ENCODE peak calls at places on chromosomes 1 and 21, in eight cellular contexts. C, G, D, R, B, Y, E and M are unnamed samples.

GRCh38 chr1:179820216-179820970 is 57.2 kb downstream of the TOR1AIP2 start:
- DNase-seq in B (no peak), D (peak), Y (no peak), G (no peak), C (no peak), E (no peak), R (peak), M (no peak)

GRCh38 chr1:77948841-77949424 is 29.9 kb downstream of the FUBP1 start:
- DNase-seq in C (no peak), R (no peak), D (no peak), Y (no peak), G (peak), E (no peak), B (no peak), M (no peak)

GRCh38 chr1:11839727-11840705 is 7.6 kb downstream of the NPPA start:
- DNase-seq in G (no peak), D (no peak), C (no peak), B (no peak), E (no peak), R (no peak), Y (no peak), M (no peak)

GRCh38 chr1:199399996-199400714 is 627.4 kb upstream of the NR5A2 start:
- DNase-seq in R (peak), E (no peak), C (no peak), D (no peak), G (no peak), B (no peak), Y (peak), M (no peak)

GRCh38 chr1:45243476-45244343 is 37.3 kb upstream of the ZSWIM5 start:
- DNase-seq in B (no peak), Y (no peak), R (no peak), E (no peak), C (no peak), D (no peak), G (no peak), M (no peak)

GRCh38 chr1:23613191-23614126 is 54.2 kb upstream of the ID3 start:
- DNase-seq in Y (no peak), B (peak), R (no peak), C (peak), E (no peak), D (peak), G (no peak), M (no peak)

GRCh38 chr1:29282924-29283803 is 46.8 kb downstream of the PTPRU start:
- DNase-seq in E (no peak), D (peak), Y (no peak), G (peak), B (peak), C (no peak), R (peak), M (no peak)

GRCh38 chr1:201049248-201049831 is 25.8 kb upstream of the KIF21B start:
- DNase-seq in B (no peak), R (no peak), E (no peak), Y (no peak), C (no peak), G (no peak), D (no peak), M (no peak)

GRCh38 chr21:31203371-31204054 is 140.5 kb downstream of the TIAM1 start:
- DNase-seq in Y (no peak), G (no peak), D (no peak), E (no peak), C (no peak), B (no peak), R (no peak), M (peak)

GRCh38 chr1:81439046-81439823 is 361.5 kb upstream of the ADGRL2 start:
- DNase-seq in B (no peak), D (no peak), C (no peak), G (no peak), E (no peak), Y (no peak), R (no peak), M (no peak)

GRCh38 chr1:201171063-201172036 is 17.1 kb upstream of the TMEM9 start:
- DNase-seq in R (no peak), C (peak), B (peak), Y (peak), E (no peak), G (peak), D (peak), M (no peak)

GRCh38 chr1:209585672-209586071 is 2.2 kb downstream of the CAMK1G start:
- DNase-seq in C (no peak), Y (no peak), E (no peak), B (no peak), R (no peak), G (peak), D (no peak), M (peak)

GRCh38 chr1:45545553-45546310 is 4.9 kb upstream of the AKR1A1 start:
- DNase-seq in R (no peak), Y (no peak), C (no peak), B (no peak), D (no peak), E (no peak), G (no peak), M (no peak)

GRCh38 chr1:7366286-7366954 is 404.7 kb upstream of the VAMP3 start:
- DNase-seq in C (no peak), R (no peak), G (no peak), Y (no peak), B (no peak), E (no peak), D (no peak), M (no peak)

GRCh38 chr1:66981679-66982078 is 56.9 kb downstream of the MIER1 start:
- DNase-seq in R (no peak), Y (no peak), D (peak), G (no peak), B (peak), E (no peak), C (peak), M (no peak)

GRCh38 chr1:56397811-56398231 is 181.5 kb downstream of the PLPP3 start:
- DNase-seq in B (no peak), G (no peak), C (no peak), D (no peak), E (no peak), Y (no peak), R (no peak), M (no peak)

GRCh38 chr1:23081376-23081775 is 62.1 kb downstream of the KDM1A start:
- DNase-seq in E (no peak), D (no peak), C (no peak), G (no peak), B (no peak), Y (no peak), R (no peak), M (no peak)

GRCh38 chr21:36028127-36029069 is 31.9 kb downstream of the SETD4 start:
- DNase-seq in E (peak), C (peak), B (peak), R (peak), D (peak), Y (peak), G (peak), M (peak)

GRCh38 chr21:29737188-29737587 is 202.6 kb downstream of the GRIK1 start:
- DNase-seq in G (no peak), Y (no peak), R (no peak), D (no peak), E (no peak), B (no peak), C (no peak), M (no peak)

GRCh38 chr21:26534517-26534916 is 38.6 kb downstream of the CYYR1 start:
- DNase-seq in R (no peak), E (no peak), Y (no peak), D (no peak), B (no peak), C (no peak), G (no peak), M (no peak)

GRCh38 chr1:214523124-214523824 is 28.1 kb downstream of the PTPN14 start:
- DNase-seq in Y (no peak), R (peak), B (no peak), E (no peak), D (no peak), C (no peak), G (no peak), M (no peak)

GRCh38 chr1:109478806-109479205 is 4.9 kb upstream of the ATXN7L2 start:
- DNase-seq in B (no peak), G (no peak), C (no peak), Y (no peak), E (no peak), R (no peak), D (peak), M (no peak)

GRCh38 chr21:34526618-34527290 is 14.7 kb upstream of the KCNE1 start:
- DNase-seq in R (peak), Y (no peak), G (peak), B (peak), E (no peak), D (no peak), C (no peak), M (peak)

GRCh38 chr1:223748773-223749733 is 36.7 kb downstream of the CAPN2 start:
- DNase-seq in Y (peak), B (peak), C (peak), R (peak), G (peak), D (peak), E (no peak), M (peak)

GRCh38 chr1:50047916-50048694 is 24.4 kb upstream of the AGBL4 start:
- DNase-seq in D (no peak), R (no peak), C (no peak), Y (no peak), G (no peak), E (no peak), B (peak), M (no peak)

GRCh38 chr1:33388989-33389771 is 41.7 kb downstream of the PHC2 start:
- DNase-seq in D (no peak), E (no peak), G (no peak), Y (no peak), B (no peak), R (no peak), C (no peak), M (no peak)

GRCh38 chr1:159935719-159936283 is 9.6 kb downstream of the IGSF9 start:
- DNase-seq in D (no peak), Y (no peak), B (no peak), C (no peak), G (no peak), E (no peak), R (peak), M (no peak)

GRCh38 chr1:32703479-32704291 is 1.1 kb upstream of the SYNC start:
- DNase-seq in D (no peak), C (no peak), Y (no peak), G (no peak), R (no peak), E (no peak), B (no peak), M (peak)

GRCh38 chr1:246181244-246181643 is 325.8 kb downstream of the SMYD3 start:
- DNase-seq in R (no peak), D (no peak), G (no peak), Y (no peak), E (no peak), C (no peak), B (no peak), M (no peak)

GRCh38 chr1:110292327-110292741 is 46.8 kb upstream of the RBM15 start:
- DNase-seq in R (peak), G (no peak), Y (no peak), E (no peak), D (no peak), B (no peak), C (no peak), M (peak)

GRCh38 chr1:25804244-25804963 is 4.4 kb downstream of the SELENON start:
- DNase-seq in R (no peak), G (no peak), D (no peak), B (peak), Y (no peak), E (no peak), C (no peak), M (no peak)

GRCh38 chr1:193104496-193104905 is 713 bp downstream of the GLRX2 start:
- DNase-seq in B (peak), E (no peak), G (peak), R (peak), Y (no peak), D (peak), C (no peak), M (no peak)

GRCh38 chr1:8663090-8663802 is 154.2 kb downstream of the RERE start:
- DNase-seq in E (no peak), G (no peak), R (no peak), B (no peak), C (no peak), D (no peak), Y (no peak), M (no peak)

GRCh38 chr1:1344672-1345361 is 4.4 kb downstream of the DVL1 start:
- DNase-seq in Y (no peak), B (peak), D (peak), G (peak), E (no peak), R (no peak), C (no peak), M (peak)

GRCh38 chr21:42768324-42769121 is 110.8 kb downstream of the WDR4 start:
- DNase-seq in G (no peak), B (no peak), E (no peak), Y (no peak), C (no peak), R (no peak), D (peak), M (no peak)

GRCh38 chr1:15261155-15262002 is 14.4 kb downstream of the FHAD1 start:
- DNase-seq in E (no peak), Y (no peak), B (peak), G (no peak), C (no peak), D (no peak), R (peak), M (no peak)

GRCh38 chr1:53061859-53062714 is at the start of gene PODN:
- DNase-seq in D (no peak), E (no peak), Y (no peak), G (peak), B (no peak), C (no peak), R (no peak), M (no peak)

GRCh38 chr1:155167166-155168104 is 5.7 kb downstream of the KRTCAP2 start:
- DNase-seq in B (peak), R (peak), D (peak), E (no peak), C (peak), Y (peak), G (peak), M (peak)

GRCh38 chr1:209869242-209870149 is 41.7 kb downstream of the UTP25 start:
- DNase-seq in E (no peak), R (no peak), G (no peak), D (no peak), C (no peak), B (no peak), Y (no peak), M (no peak)